ENCODE peak calls at places on chromosomes 3 and 15, in nine cellular contexts. F, K, Y, Q, V, I, A, T and U are unnamed samples.

GRCh38 chr15:99966815-99967214 is 233.6 kb upstream of the LYSMD4 start:
- DNase-seq in F (no peak), I (no peak), Q (no peak), K (no peak), Y (no peak), T (no peak), A (no peak), V (no peak), U (no peak)

GRCh38 chr15:42036991-42037390 is 16.1 kb upstream of the PLA2G4E start:
- DNase-seq in K (no peak), V (no peak), Y (no peak), Q (no peak), I (no peak), T (no peak), A (no peak), F (no peak), U (peak; percentile 75)

GRCh38 chr15:64622410-64623260 is 152.8 kb downstream of the RBPMS2 start:
- DNase-seq in K (no peak), I (no peak), Y (no peak), A (no peak), F (no peak), V (no peak), Q (no peak), T (no peak), U (no peak)

GRCh38 chr15:63044645-63045437 is 2.3 kb downstream of the TPM1 start:
- DNase-seq in Q (no peak), Y (peak; percentile 67), I (no peak), F (peak; percentile 73), K (no peak), V (no peak), A (no peak), T (no peak), U (no peak)

GRCh38 chr15:34039506-34040123 is 611 bp upstream of the AVEN start:
- DNase-seq in K (no peak), V (no peak), Y (peak; percentile 35), Q (no peak), T (no peak), A (no peak), F (no peak), I (no peak), U (no peak)

GRCh38 chr3:5160926-5161858 is 26.3 kb upstream of the EDEM1 start:
- DNase-seq in Y (peak; percentile 37), V (no peak), A (no peak), F (no peak), I (peak; percentile 31), Q (no peak), K (no peak), T (no peak), U (no peak)

GRCh38 chr3:61236556-61236955 is 14.7 kb downstream of the FHIT start:
- DNase-seq in I (no peak), Y (no peak), K (no peak), Q (no peak), T (no peak), F (no peak), V (no peak), A (no peak), U (no peak)

GRCh38 chr15:56767315-56767714 is 34.0 kb upstream of the ZNF280D start:
- DNase-seq in T (no peak), I (no peak), K (no peak), A (no peak), V (no peak), F (no peak), Y (no peak), Q (no peak), U (no peak)

GRCh38 chr3:30081904-30082303 is 524.5 kb upstream of the TGFBR2 start:
- DNase-seq in Y (no peak), V (no peak), A (no peak), I (peak; percentile 20), Q (no peak), F (no peak), T (no peak), K (no peak), U (no peak)

GRCh38 chr15:56754993-56755392 is 21.7 kb upstream of the ZNF280D start:
- DNase-seq in T (no peak), V (no peak), I (no peak), Q (no peak), K (no peak), A (no peak), Y (no peak), F (no peak), U (no peak)

GRCh38 chr3:57826286-57826951 is 70.3 kb downstream of the SLMAP start:
- DNase-seq in Y (no peak), T (no peak), V (no peak), F (no peak), I (no peak), K (no peak), A (no peak), Q (no peak), U (no peak)
- TF ChIP-seq CTCF in Y (no peak), T (no peak), V (peak; percentile 33), F (peak; percentile 24), I (no peak), K (no peak), A (no peak), Q (no peak), U (no peak)

GRCh38 chr15:80789296-80789695 is 10.1 kb downstream of the CEMIP start:
- DNase-seq in K (no peak), I (no peak), Y (no peak), Q (no peak), V (no peak), T (no peak), A (no peak), F (no peak), U (no peak)

GRCh38 chr15:80785335-80785734 is 6.2 kb downstream of the CEMIP start:
- DNase-seq in I (no peak), T (no peak), K (no peak), V (no peak), Q (no peak), F (no peak), A (no peak), Y (no peak), U (no peak)

GRCh38 chr15:80788536-80788935 is 9.4 kb downstream of the CEMIP start:
- DNase-seq in F (no peak), I (no peak), Q (no peak), Y (no peak), K (no peak), A (no peak), T (no peak), V (peak; percentile 74), U (no peak)

GRCh38 chr15:80785811-80786354 is 6.7 kb downstream of the CEMIP start:
- DNase-seq in Q (no peak), F (no peak), I (no peak), V (no peak), T (no peak), Y (no peak), A (no peak), K (no peak), U (no peak)

DNA sequence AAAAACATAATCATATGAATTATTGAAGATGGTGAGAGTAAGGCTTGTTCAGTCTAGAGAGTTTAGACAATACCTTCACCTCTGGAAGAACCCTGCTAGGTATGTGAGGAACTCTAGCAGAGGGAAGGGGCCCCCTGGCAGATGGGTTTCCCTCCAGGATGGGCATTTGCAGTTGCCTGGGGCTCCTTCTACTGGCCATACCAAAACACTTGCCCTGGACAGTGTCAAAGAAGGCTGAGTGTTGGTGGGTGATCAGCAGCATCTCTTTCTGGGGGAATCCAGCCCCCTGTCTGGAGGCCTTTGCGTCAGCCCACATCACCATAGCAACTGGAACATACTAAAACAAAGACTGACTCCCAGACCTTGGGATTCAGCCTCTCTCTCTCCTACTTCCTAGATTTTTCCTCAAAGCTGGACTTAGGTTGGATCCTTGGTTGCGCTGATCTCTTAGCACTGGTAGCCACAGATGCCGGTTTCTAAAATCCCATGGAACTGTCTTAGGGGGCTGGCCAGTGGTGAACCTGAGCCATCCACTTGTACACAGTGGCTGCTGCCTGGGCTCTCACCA is 8.2 kb downstream of the CEMIP start:
- DNase-seq in V (no peak), Y (no peak), T (no peak), K (no peak), I (no peak), F (no peak), A (no peak), Q (no peak), U (peak; percentile 26)
- TF ChIP-seq CTCF in V (peak; percentile 25), Y (no peak), T (no peak), K (no peak), I (no peak), F (no peak), A (no peak), Q (no peak), U (no peak)

DNA sequence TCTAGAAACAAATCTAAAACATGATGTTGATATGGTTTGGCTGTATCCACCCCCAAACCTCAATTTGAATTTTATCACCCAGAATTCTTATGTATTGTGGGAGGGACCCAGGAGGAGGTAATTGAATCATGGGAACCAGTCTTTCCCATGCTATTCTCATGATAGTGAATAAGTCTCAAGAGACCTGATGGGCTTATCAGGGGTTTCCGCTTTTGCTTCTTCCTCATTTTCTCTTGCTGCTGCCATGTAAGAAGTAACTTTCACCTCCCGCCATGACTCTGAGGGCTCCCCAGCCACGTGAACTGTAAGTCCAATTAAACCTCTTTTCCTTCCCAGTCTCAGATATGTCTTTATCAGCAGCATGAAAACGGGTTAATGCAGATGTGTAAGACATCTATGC is 232.7 kb upstream of the ONECUT1 start:
- DNase-seq in T (no peak), V (no peak), A (no peak), F (no peak), Y (no peak), K (no peak), I (no peak), Q (no peak), U (no peak)
- TF ChIP-seq CTCF in T (no peak), V (no peak), A (no peak), F (no peak), Y (no peak), K (no peak), I (no peak), Q (no peak), U (no peak)

GRCh38 chr15:69215636-69216035 is 55.2 kb downstream of the GLCE start:
- DNase-seq in A (no peak), K (no peak), I (no peak), V (no peak), T (no peak), Y (no peak), Q (no peak), F (no peak), U (no peak)

GRCh38 chr15:69209661-69210060 is 49.2 kb downstream of the GLCE start:
- DNase-seq in Y (no peak), K (no peak), A (no peak), V (no peak), Q (no peak), T (no peak), I (no peak), F (no peak), U (no peak)

GRCh38 chr15:69217381-69217780 is 56.9 kb downstream of the GLCE start:
- DNase-seq in V (no peak), K (no peak), A (no peak), Q (no peak), T (no peak), F (no peak), Y (no peak), I (no peak), U (no peak)

GRCh38 chr15:69210574-69210973 is 50.1 kb downstream of the GLCE start:
- DNase-seq in T (no peak), V (no peak), Q (no peak), K (no peak), I (no peak), Y (no peak), A (no peak), F (no peak), U (no peak)

DNA sequence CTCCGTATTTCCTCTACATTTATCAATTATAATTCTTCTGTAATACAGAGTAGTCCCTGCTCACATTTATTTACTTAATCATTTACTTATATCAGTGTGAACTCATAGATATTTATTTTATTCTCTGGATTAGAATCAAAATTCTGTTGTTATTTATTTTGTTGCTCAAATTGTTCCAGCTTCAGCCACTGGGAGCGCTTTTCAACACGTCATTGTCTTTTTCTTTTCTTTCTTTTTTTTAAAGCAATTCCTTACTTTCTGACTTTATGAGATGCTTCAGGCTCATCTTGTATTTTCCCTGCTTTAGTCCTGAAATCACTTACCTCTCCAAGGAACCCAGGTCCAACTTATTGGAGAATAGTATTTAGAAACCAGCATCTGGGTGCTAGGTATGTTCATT is 53.4 kb downstream of the GLCE start:
- DNase-seq in V (no peak), Q (no peak), I (no peak), A (no peak), Y (no peak), T (no peak), K (no peak), F (no peak), U (no peak)
- TF ChIP-seq CTCF in V (no peak), Q (no peak), I (no peak), A (no peak), Y (peak; percentile 36), T (peak; percentile 38), K (no peak), F (no peak), U (no peak)